ENCODE peak calls at places on chromosomes 11 and 22, in four cellular contexts. Z is GM12878, F is K562, J is HepG2. Q is an unnamed sample.

GRCh38 chr22:31829505-31829904 is 75.7 kb downstream of the DEPDC5 start:
- DNase-seq in Z (peak), F (peak), J (peak), Q (no peak)

GRCh38 chr11:76143274-76143673 is 63.0 kb downstream of the WNT11 start:
- DNase-seq in Z (no peak), F (no peak), J (no peak), Q (no peak)

GRCh38 chr22:28670691-28671261 is 8.9 kb downstream of the TTC28 start:
- DNase-seq in Z (no peak), F (no peak), J (no peak), Q (no peak)

GRCh38 chr22:37162221-37163095 is 12.7 kb upstream of the IL2RB start:
- DNase-seq in Z (peak), F (no peak), J (no peak), Q (no peak)

GRCh38 chr11:113695207-113695606 is 10.9 kb downstream of the TMPRSS5 start:
- DNase-seq in Z (no peak), F (no peak), J (no peak), Q (no peak)

GRCh38 chr22:32142600-32142999 is 16.5 kb downstream of the C22orf42 start:
- DNase-seq in Z (no peak), F (no peak), J (no peak), Q (no peak)

GRCh38 chr11:129313588-129314288 is 61.9 kb upstream of the BARX2 start:
- DNase-seq in Z (no peak), F (no peak), J (no peak), Q (no peak)

GRCh38 chr11:95713428-95713827 is 76.2 kb downstream of the FAM76B start:
- DNase-seq in Z (no peak), F (no peak), J (no peak), Q (no peak)

GRCh38 chr11:33383920-33384209 is 126.7 kb downstream of the HIPK3 start:
- DNase-seq in Z (no peak), F (no peak), J (no peak), Q (no peak)

GRCh38 chr11:76265771-76266241 is 59.5 kb upstream of the WNT11 start:
- DNase-seq in Z (no peak), F (no peak), J (no peak), Q (no peak)

GRCh38 chr11:122167100-122167499 is 51.1 kb upstream of the BLID start:
- DNase-seq in Z (no peak), F (no peak), J (no peak), Q (no peak)

GRCh38 chr11:16211407-16211806 is 144.9 kb downstream of the SOX6 start:
- DNase-seq in Z (no peak), F (no peak), J (no peak), Q (no peak)

GRCh38 chr22:37244922-37245722 is 1.1 kb upstream of the RAC2 start:
- DNase-seq in Z (no peak), F (no peak), J (no peak), Q (no peak)

GRCh38 chr11:129611661-129612566 is 203.7 kb upstream of the TMEM45B start:
- DNase-seq in Z (no peak), F (peak), J (no peak), Q (no peak)

GRCh38 chr11:112705148-112705547 is 256.1 kb upstream of the NCAM1 start:
- DNase-seq in Z (no peak), F (no peak), J (no peak), Q (no peak)

GRCh38 chr11:60514055-60514454 is 1.1 kb upstream of the MS4A13 start:
- DNase-seq in Z (no peak), F (no peak), J (no peak), Q (no peak)

GRCh38 chr11:114228401-114229061 is 67.7 kb upstream of the NNMT start:
- DNase-seq in Z (no peak), F (no peak), J (no peak), Q (no peak)

GRCh38 chr11:2885017-2885675 is 429 bp downstream of the CDKN1C start:
- DNase-seq in Z (no peak), F (peak), J (no peak), Q (peak)

DNA sequence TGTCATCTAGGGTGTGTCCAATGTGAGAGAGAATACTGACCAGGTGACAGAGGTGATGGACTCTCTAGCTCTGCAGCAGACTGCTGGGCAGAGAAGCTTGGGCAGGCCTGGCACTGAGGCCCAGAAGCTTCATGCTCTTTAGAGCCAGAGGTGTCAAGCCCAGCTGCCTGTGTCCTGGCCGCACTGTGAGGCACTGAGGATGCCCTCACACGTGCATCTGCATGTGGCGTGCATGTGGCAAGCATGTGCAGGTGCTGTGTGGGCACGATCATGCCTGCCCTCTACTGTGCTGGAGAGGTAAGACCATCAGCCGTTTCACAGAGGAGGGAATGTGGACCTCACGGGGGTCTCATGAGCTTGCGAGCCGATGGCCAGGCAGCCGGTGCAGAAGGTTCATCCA is 15.8 kb upstream of the TXNRD2 start:
- DNase-seq in Z (no peak), F (no peak), J (no peak), Q (no peak)
- TF ChIP-seq SP1 in Z (no peak), F (no peak), J (peak), Q (no peak)

DNA sequence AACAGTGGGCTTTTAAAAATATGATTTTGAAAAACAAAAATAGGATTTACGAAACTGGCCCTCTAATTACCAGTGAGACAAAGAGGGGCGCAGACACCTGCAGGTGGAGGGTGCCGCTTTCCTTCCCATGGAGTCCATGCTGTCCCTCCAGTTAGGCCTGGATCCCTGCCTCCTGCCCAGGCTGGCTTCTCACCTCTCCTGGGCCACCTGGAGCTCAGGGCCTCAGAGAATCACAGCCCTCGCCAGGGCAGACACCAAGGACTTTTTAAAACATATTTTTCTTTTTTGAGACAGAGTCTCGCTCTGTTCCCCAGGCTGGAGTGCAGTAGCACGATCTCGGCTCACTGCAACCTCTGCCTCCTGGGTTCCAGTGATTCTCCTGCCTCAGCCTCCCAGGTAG is 1437.2 kb downstream of the TBC1D22A start:
- DNase-seq in Z (no peak), F (no peak), J (no peak), Q (no peak)
- TF ChIP-seq BHLHE40 in Z (no peak), F (no peak), J (no peak), Q (no peak)

GRCh38 chr11:30322162-30322561 is 742 bp upstream of the ARL14EP start:
- DNase-seq in Z (no peak), F (no peak), J (no peak), Q (no peak)
- TF ChIP-seq SP1 in Z (no peak), F (no peak), J (no peak), Q (no peak)

GRCh38 chr22:47997612-47998011 is 1235.2 kb downstream of the TBC1D22A start:
- DNase-seq in Z (no peak), F (no peak), J (no peak), Q (no peak)
- TF ChIP-seq BHLHE40 in Z (no peak), F (no peak), J (no peak), Q (no peak)

GRCh38 chr22:17774206-17774927 is at the start of gene BID:
- DNase-seq in Z (no peak), F (peak), J (no peak), Q (peak)
- TF ChIP-seq SP1 in Z (no peak), F (no peak), J (no peak), Q (no peak)

GRCh38 chr22:39462443-39463147 is 5.8 kb downstream of the MGAT3 start:
- DNase-seq in Z (peak), F (peak), J (peak), Q (no peak)
- TF ChIP-seq BHLHE40 in Z (peak), F (peak), J (peak), Q (no peak)

DNA sequence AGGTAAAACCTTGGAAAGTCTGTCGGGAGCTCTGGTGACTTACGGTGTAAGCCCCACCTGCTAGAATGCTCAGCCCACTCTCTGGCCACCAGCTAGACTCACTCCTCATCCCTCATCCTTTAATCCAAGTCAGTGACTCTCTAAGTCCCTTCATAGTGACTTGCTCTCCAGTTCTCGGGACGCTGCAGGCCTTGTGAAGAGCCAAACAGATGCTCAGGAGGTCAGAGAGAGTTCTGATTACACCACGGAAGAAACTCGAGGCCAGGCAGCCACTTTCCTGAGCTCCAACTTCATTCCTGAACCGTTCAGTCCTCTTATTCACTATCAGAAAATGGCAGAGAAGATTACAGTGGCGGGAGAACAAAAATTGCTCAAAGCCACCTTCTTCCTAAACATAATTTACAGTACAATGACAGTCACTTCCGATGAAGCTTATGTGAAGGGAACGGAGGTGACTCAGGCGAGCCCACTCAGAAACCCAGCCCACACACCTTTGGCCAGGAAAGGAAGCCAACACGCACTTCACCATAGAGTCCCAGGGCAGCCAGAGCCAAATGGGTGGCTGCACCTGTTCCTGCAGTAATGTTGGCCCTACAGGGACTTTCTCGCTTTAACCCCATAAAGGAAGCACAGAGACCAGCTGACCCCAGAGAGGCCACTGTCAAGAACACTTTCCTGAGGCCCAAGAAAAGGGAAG is 100.4 kb downstream of the GALNT18 start:
- DNase-seq in Z (no peak), F (no peak), J (no peak), Q (no peak)
- TF ChIP-seq SP1 in Z (no peak), F (no peak), J (no peak), Q (no peak)

GRCh38 chr11:119389611-119390254 is 8.2 kb upstream of the USP2 start:
- DNase-seq in Z (no peak), F (peak), J (no peak), Q (peak)
- TF ChIP-seq BHLHE40 in Z (no peak), F (no peak), J (no peak), Q (no peak)

DNA sequence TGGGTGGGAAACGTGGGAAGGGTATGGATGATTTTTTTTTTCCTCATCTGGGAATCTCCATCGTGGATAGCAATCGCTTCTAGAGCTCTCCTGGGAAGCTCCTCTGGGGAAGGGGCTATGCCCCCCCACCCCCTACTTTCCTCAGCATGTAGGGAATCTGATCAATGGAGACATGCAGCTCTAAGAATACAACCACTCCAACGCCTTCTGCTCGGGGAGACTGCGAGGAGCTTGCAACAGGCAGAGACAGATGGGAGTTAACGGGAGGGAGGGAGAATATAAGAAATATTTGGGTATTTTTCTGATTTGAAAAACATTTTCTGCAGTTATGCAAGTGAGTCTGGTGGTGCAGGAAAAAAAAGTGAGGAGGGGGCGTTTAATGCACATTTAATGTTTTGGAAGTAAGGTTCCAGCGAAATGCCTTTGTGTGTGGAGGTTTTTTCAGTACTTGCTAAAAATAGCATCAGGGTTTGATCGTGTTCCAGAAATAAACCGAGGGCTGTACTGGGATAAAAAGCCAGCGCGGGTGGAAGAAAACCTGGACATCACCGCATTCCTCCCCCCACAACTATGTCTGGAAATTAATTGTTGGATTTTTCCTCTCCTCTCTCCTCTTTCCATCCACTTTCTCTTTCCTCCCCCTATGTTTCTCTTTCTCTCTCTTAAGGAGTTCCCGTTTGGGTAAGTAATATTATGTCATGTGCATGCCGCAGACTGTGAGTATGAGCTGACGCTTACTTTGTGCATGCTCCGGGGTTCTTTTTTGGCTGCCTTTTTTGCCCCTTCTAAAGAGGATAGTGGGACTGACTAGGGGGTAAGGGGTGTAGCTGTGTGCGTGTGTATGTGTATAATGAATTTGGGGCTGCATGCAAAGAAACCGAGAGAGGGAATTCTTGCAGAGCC is 104.4 kb upstream of the HSD17B12 start:
- DNase-seq in Z (no peak), F (no peak), J (no peak), Q (no peak)
- TF ChIP-seq SP1 in Z (no peak), F (no peak), J (no peak), Q (no peak)

GRCh38 chr11:97289823-97290222 is 900.0 kb downstream of the JRKL start:
- DNase-seq in Z (no peak), F (no peak), J (no peak), Q (no peak)
- TF ChIP-seq BHLHE40 in Z (no peak), F (no peak), J (no peak), Q (no peak)

Q was measured in HEK293T.